ENCODE peak calls at places on chromosomes 4 and X, in eight cellular contexts. One of them, this sample, is unnamed.

GRCh38 chr4:108044951-108045686 is 55.4 kb downstream of the HADH start:
- DNase-seq in cardiac muscle cell: no peak
- DNase-seq in fibroblast of lung: peak; percentile 38
- DNase-seq in K562: no peak
- DNase-seq in WERI-Rb-1: no peak
- DNase-seq in H9: no peak
- DNase-seq in neural progenitor cell: no peak
- DNase-seq in upper lobe of left lung: no peak
- DNase-seq in this sample: no peak

GRCh38 chr4:57182132-57182874 is 72.1 kb upstream of the IGFBP7 start:
- DNase-seq in upper lobe of left lung: no peak
- DNase-seq in H9: no peak
- DNase-seq in fibroblast of lung: no peak
- DNase-seq in cardiac muscle cell: no peak
- DNase-seq in neural progenitor cell: no peak
- DNase-seq in WERI-Rb-1: no peak
- DNase-seq in K562: no peak
- DNase-seq in this sample: no peak

GRCh38 chr4:112063260-112063659 is 82.0 kb upstream of the FAM241A start:
- DNase-seq in fibroblast of lung: no peak
- DNase-seq in WERI-Rb-1: no peak
- DNase-seq in neural progenitor cell: no peak
- DNase-seq in upper lobe of left lung: no peak
- DNase-seq in K562: no peak
- DNase-seq in H9: no peak
- DNase-seq in cardiac muscle cell: peak; percentile 7
- DNase-seq in this sample: no peak

GRCh38 chrX:43971966-43972961 is 926 bp downstream of the NDP start:
- DNase-seq in cardiac muscle cell: no peak
- DNase-seq in upper lobe of left lung: no peak
- DNase-seq in K562: no peak
- DNase-seq in fibroblast of lung: peak; percentile 51
- DNase-seq in neural progenitor cell: no peak
- DNase-seq in H9: no peak
- DNase-seq in WERI-Rb-1: no peak
- DNase-seq in this sample: no peak

GRCh38 chr4:76658231-76659102 is 223.4 kb downstream of the SHROOM3 start:
- DNase-seq in K562: no peak
- DNase-seq in cardiac muscle cell: peak; percentile 62
- DNase-seq in neural progenitor cell: no peak
- DNase-seq in upper lobe of left lung: no peak
- DNase-seq in H9: no peak
- DNase-seq in WERI-Rb-1: no peak
- DNase-seq in fibroblast of lung: peak; percentile 95
- DNase-seq in this sample: no peak

GRCh38 chrX:74500067-74500466 is 78.8 kb downstream of the SLC16A2 start:
- DNase-seq in neural progenitor cell: no peak
- DNase-seq in H9: no peak
- DNase-seq in fibroblast of lung: no peak
- DNase-seq in upper lobe of left lung: no peak
- DNase-seq in WERI-Rb-1: no peak
- DNase-seq in K562: no peak
- DNase-seq in cardiac muscle cell: no peak
- DNase-seq in this sample: no peak

GRCh38 chrX:115233497-115234219 is at the start of gene LRCH2:
- DNase-seq in neural progenitor cell: peak; percentile 86
- DNase-seq in cardiac muscle cell: peak; percentile 55
- DNase-seq in fibroblast of lung: peak; percentile 34
- DNase-seq in K562: no peak
- DNase-seq in upper lobe of left lung: peak; percentile 62
- DNase-seq in WERI-Rb-1: peak; percentile 71
- DNase-seq in H9: peak; percentile 69
- DNase-seq in this sample: peak; percentile 89

GRCh38 chrX:23292979-23293651 is 41.5 kb upstream of the PTCHD1 start:
- DNase-seq in neural progenitor cell: no peak
- DNase-seq in upper lobe of left lung: peak; percentile 17
- DNase-seq in WERI-Rb-1: no peak
- DNase-seq in H9: no peak
- DNase-seq in cardiac muscle cell: no peak
- DNase-seq in K562: no peak
- DNase-seq in fibroblast of lung: peak; percentile 79
- DNase-seq in this sample: no peak

GRCh38 chr4:139550724-139551429 is 5.1 kb downstream of the SETD7 start:
- DNase-seq in upper lobe of left lung: no peak
- DNase-seq in cardiac muscle cell: peak; percentile 72
- DNase-seq in H9: peak; percentile 45
- DNase-seq in fibroblast of lung: peak; percentile 67
- DNase-seq in K562: no peak
- DNase-seq in neural progenitor cell: peak; percentile 40
- DNase-seq in WERI-Rb-1: no peak
- DNase-seq in this sample: peak; percentile 47

GRCh38 chr4:1305781-1306455 is 16.2 kb downstream of the MAEA start:
- DNase-seq in K562: no peak
- DNase-seq in cardiac muscle cell: no peak
- DNase-seq in H9: no peak
- DNase-seq in neural progenitor cell: no peak
- DNase-seq in upper lobe of left lung: no peak
- DNase-seq in WERI-Rb-1: no peak
- DNase-seq in fibroblast of lung: no peak
- DNase-seq in this sample: no peak

GRCh38 chr4:70901607-70901983 is 574 bp upstream of the MOB1B start:
- DNase-seq in neural progenitor cell: no peak
- DNase-seq in cardiac muscle cell: no peak
- DNase-seq in upper lobe of left lung: no peak
- DNase-seq in K562: no peak
- DNase-seq in H9: no peak
- DNase-seq in fibroblast of lung: no peak
- DNase-seq in WERI-Rb-1: no peak
- DNase-seq in this sample: no peak

GRCh38 chr4:48543796-48544195 is 53.7 kb downstream of the ZAR1 start:
- DNase-seq in cardiac muscle cell: no peak
- DNase-seq in WERI-Rb-1: no peak
- DNase-seq in K562: no peak
- DNase-seq in H9: no peak
- DNase-seq in fibroblast of lung: peak; percentile 37
- DNase-seq in neural progenitor cell: no peak
- DNase-seq in upper lobe of left lung: no peak
- DNase-seq in this sample: no peak

GRCh38 chrX:46165411-46165810 is 379.8 kb downstream of the ZNF674 start:
- DNase-seq in WERI-Rb-1: no peak
- DNase-seq in neural progenitor cell: no peak
- DNase-seq in upper lobe of left lung: no peak
- DNase-seq in cardiac muscle cell: peak; percentile 7
- DNase-seq in K562: no peak
- DNase-seq in H9: no peak
- DNase-seq in fibroblast of lung: peak; percentile 90
- DNase-seq in this sample: no peak

GRCh38 chr4:102454278-102454677 is 46.9 kb upstream of the NFKB1 start:
- DNase-seq in cardiac muscle cell: no peak
- DNase-seq in H9: no peak
- DNase-seq in K562: no peak
- DNase-seq in upper lobe of left lung: no peak
- DNase-seq in fibroblast of lung: no peak
- DNase-seq in WERI-Rb-1: no peak
- DNase-seq in neural progenitor cell: no peak
- DNase-seq in this sample: no peak

GRCh38 chr4:92362002-92362401 is 58.2 kb downstream of the GRID2 start:
- DNase-seq in H9: no peak
- DNase-seq in cardiac muscle cell: no peak
- DNase-seq in neural progenitor cell: no peak
- DNase-seq in fibroblast of lung: peak; percentile 7
- DNase-seq in upper lobe of left lung: no peak
- DNase-seq in K562: no peak
- DNase-seq in WERI-Rb-1: no peak
- DNase-seq in this sample: no peak

GRCh38 chr4:112055100-112055499 is 90.2 kb upstream of the FAM241A start:
- DNase-seq in neural progenitor cell: peak; percentile 26
- DNase-seq in cardiac muscle cell: no peak
- DNase-seq in fibroblast of lung: no peak
- DNase-seq in upper lobe of left lung: no peak
- DNase-seq in WERI-Rb-1: no peak
- DNase-seq in K562: no peak
- DNase-seq in H9: no peak
- DNase-seq in this sample: no peak

GRCh38 chrX:130770615-130771014 is 132.4 kb downstream of the ENOX2 start:
- DNase-seq in fibroblast of lung: peak; percentile 88
- DNase-seq in cardiac muscle cell: peak; percentile 75
- DNase-seq in neural progenitor cell: no peak
- DNase-seq in H9: no peak
- DNase-seq in upper lobe of left lung: no peak
- DNase-seq in WERI-Rb-1: no peak
- DNase-seq in K562: no peak
- DNase-seq in this sample: no peak

GRCh38 chrX:50081282-50081955 is 119.4 kb downstream of the AKAP4 start:
- DNase-seq in fibroblast of lung: no peak
- DNase-seq in WERI-Rb-1: peak; percentile 22
- DNase-seq in H9: peak; percentile 34
- DNase-seq in neural progenitor cell: peak; percentile 50
- DNase-seq in cardiac muscle cell: peak; percentile 47
- DNase-seq in upper lobe of left lung: no peak
- DNase-seq in K562: no peak
- DNase-seq in this sample: no peak

GRCh38 chr4:152294331-152294730 is 241.6 kb downstream of the FBXW7 start:
- DNase-seq in fibroblast of lung: no peak
- DNase-seq in upper lobe of left lung: no peak
- DNase-seq in cardiac muscle cell: no peak
- DNase-seq in K562: no peak
- DNase-seq in H9: no peak
- DNase-seq in neural progenitor cell: no peak
- DNase-seq in WERI-Rb-1: no peak
- DNase-seq in this sample: no peak

GRCh38 chr4:152290522-152290921 is 245.4 kb downstream of the FBXW7 start:
- DNase-seq in upper lobe of left lung: no peak
- DNase-seq in H9: no peak
- DNase-seq in K562: no peak
- DNase-seq in fibroblast of lung: no peak
- DNase-seq in neural progenitor cell: no peak
- DNase-seq in WERI-Rb-1: no peak
- DNase-seq in cardiac muscle cell: no peak
- DNase-seq in this sample: no peak

GRCh38 chr4:152293527-152293926 is 242.4 kb downstream of the FBXW7 start:
- DNase-seq in WERI-Rb-1: no peak
- DNase-seq in H9: no peak
- DNase-seq in cardiac muscle cell: no peak
- DNase-seq in neural progenitor cell: no peak
- DNase-seq in upper lobe of left lung: no peak
- DNase-seq in fibroblast of lung: no peak
- DNase-seq in K562: no peak
- DNase-seq in this sample: no peak

DNA sequence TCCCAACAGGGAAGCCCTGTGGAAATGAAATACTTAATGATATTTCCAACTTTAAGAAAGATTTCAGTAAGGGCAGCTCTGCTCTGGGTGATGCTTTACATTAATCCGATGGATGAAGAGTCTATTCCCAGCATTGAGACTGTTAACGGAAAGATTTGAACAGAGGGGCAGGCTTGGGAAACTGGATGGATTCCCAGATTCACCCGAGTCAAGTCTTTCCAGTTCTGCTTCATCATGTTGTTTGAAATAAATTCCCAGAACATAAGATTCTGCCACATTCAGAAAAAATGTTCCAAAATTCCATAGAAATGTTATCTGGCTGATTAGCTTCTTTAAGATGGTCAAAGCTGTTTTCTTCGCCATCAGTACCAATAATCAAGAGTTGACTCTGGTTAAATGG is 245.9 kb downstream of the FBXW7 start:
- DNase-seq in neural progenitor cell: no peak
- DNase-seq in WERI-Rb-1: no peak
- DNase-seq in upper lobe of left lung: no peak
- DNase-seq in H9: no peak
- DNase-seq in cardiac muscle cell: peak; percentile 39
- DNase-seq in fibroblast of lung: no peak
- DNase-seq in K562: no peak
- DNase-seq in this sample: no peak
- H3K27me3 ChIP-seq in neural progenitor cell: no peaks in the 10 kb centered on the region
- H3K27me3 ChIP-seq in WERI-Rb-1: peaks cover 65% of the 10 kb centered on the region
- H3K27me3 ChIP-seq in upper lobe of left lung: no peaks in the 10 kb centered on the region
- H3K27me3 ChIP-seq in H9: no peaks in the 10 kb centered on the region
- H3K27me3 ChIP-seq in cardiac muscle cell: no peaks in the 10 kb centered on the region
- H3K27me3 ChIP-seq in fibroblast of lung: no peaks in the 10 kb centered on the region
- H3K27me3 ChIP-seq in K562: peaks cover 17% of the 10 kb centered on the region
- H3K27me3 ChIP-seq in this sample: no peaks in the 10 kb centered on the region

GRCh38 chr4:110640608-110641007 is 17.7 kb upstream of the PITX2 start:
- DNase-seq in K562: no peak
- DNase-seq in H9: no peak
- DNase-seq in WERI-Rb-1: no peak
- DNase-seq in neural progenitor cell: peak; percentile 10
- DNase-seq in fibroblast of lung: no peak
- DNase-seq in cardiac muscle cell: no peak
- DNase-seq in upper lobe of left lung: no peak
- DNase-seq in this sample: no peak

GRCh38 chr4:110639207-110640092 is 16.6 kb upstream of the PITX2 start:
- DNase-seq in fibroblast of lung: no peak
- DNase-seq in WERI-Rb-1: no peak
- DNase-seq in neural progenitor cell: peak; percentile 83
- DNase-seq in cardiac muscle cell: no peak
- DNase-seq in K562: no peak
- DNase-seq in upper lobe of left lung: peak; percentile 50
- DNase-seq in H9: peak; percentile 69
- DNase-seq in this sample: peak; percentile 70

GRCh38 chr4:110641218-110641617 is 18.3 kb upstream of the PITX2 start:
- DNase-seq in WERI-Rb-1: no peak
- DNase-seq in upper lobe of left lung: peak; percentile 54
- DNase-seq in H9: peak; percentile 66
- DNase-seq in fibroblast of lung: no peak
- DNase-seq in cardiac muscle cell: no peak
- DNase-seq in K562: no peak
- DNase-seq in neural progenitor cell: peak; percentile 59
- DNase-seq in this sample: peak; percentile 64

GRCh38 chr4:110644008-110644407 is 21.1 kb upstream of the PITX2 start:
- DNase-seq in WERI-Rb-1: no peak
- DNase-seq in neural progenitor cell: no peak
- DNase-seq in H9: no peak
- DNase-seq in fibroblast of lung: no peak
- DNase-seq in upper lobe of left lung: no peak
- DNase-seq in K562: no peak
- DNase-seq in cardiac muscle cell: no peak
- DNase-seq in this sample: no peak

GRCh38 chr4:110643096-110643495 is 20.2 kb upstream of the PITX2 start:
- DNase-seq in cardiac muscle cell: no peak
- DNase-seq in H9: no peak
- DNase-seq in neural progenitor cell: peak; percentile 5
- DNase-seq in K562: no peak
- DNase-seq in fibroblast of lung: no peak
- DNase-seq in upper lobe of left lung: no peak
- DNase-seq in WERI-Rb-1: no peak
- DNase-seq in this sample: peak; percentile 43
- H3K27me3 ChIP-seq in cardiac muscle cell: peaks cover 80% of the 10 kb centered on the region
- H3K27me3 ChIP-seq in H9: peaks cover 40% of the 10 kb centered on the region
- H3K27me3 ChIP-seq in neural progenitor cell: peaks cover 68% of the 10 kb centered on the region
- H3K27me3 ChIP-seq in K562: peaks cover 13% of the 10 kb centered on the region
- H3K27me3 ChIP-seq in fibroblast of lung: peaks cover 39% of the 10 kb centered on the region
- H3K27me3 ChIP-seq in upper lobe of left lung: peaks cover 6% of the 10 kb centered on the region
- H3K27me3 ChIP-seq in WERI-Rb-1: peaks cover 95% of the 10 kb centered on the region
- H3K27me3 ChIP-seq in this sample: peaks cover 36% of the 10 kb centered on the region

GRCh38 chr4:151347891-151348290 is 22.5 kb upstream of the SH3D19 start:
- DNase-seq in upper lobe of left lung: no peak
- DNase-seq in H9: no peak
- DNase-seq in K562: no peak
- DNase-seq in fibroblast of lung: no peak
- DNase-seq in WERI-Rb-1: no peak
- DNase-seq in cardiac muscle cell: no peak
- DNase-seq in neural progenitor cell: no peak
- DNase-seq in this sample: no peak
- H3K27me3 ChIP-seq in upper lobe of left lung: no peaks in the 10 kb centered on the region
- H3K27me3 ChIP-seq in H9: no peaks in the 10 kb centered on the region
- H3K27me3 ChIP-seq in K562: no peaks in the 10 kb centered on the region
- H3K27me3 ChIP-seq in fibroblast of lung: peaks cover 3% of the 10 kb centered on the region
- H3K27me3 ChIP-seq in WERI-Rb-1: no peaks in the 10 kb centered on the region
- H3K27me3 ChIP-seq in cardiac muscle cell: no peaks in the 10 kb centered on the region
- H3K27me3 ChIP-seq in neural progenitor cell: no peaks in the 10 kb centered on the region
- H3K27me3 ChIP-seq in this sample: no peaks in the 10 kb centered on the region

GRCh38 chr4:184624972-184625554 is 24.2 kb downstream of the CASP3 start:
- DNase-seq in upper lobe of left lung: no peak
- DNase-seq in WERI-Rb-1: no peak
- DNase-seq in cardiac muscle cell: no peak
- DNase-seq in fibroblast of lung: no peak
- DNase-seq in neural progenitor cell: no peak
- DNase-seq in K562: no peak
- DNase-seq in H9: no peak
- DNase-seq in this sample: no peak
- H3K27me3 ChIP-seq in upper lobe of left lung: no peaks in the 10 kb centered on the region
- H3K27me3 ChIP-seq in WERI-Rb-1: no peaks in the 10 kb centered on the region
- H3K27me3 ChIP-seq in cardiac muscle cell: no peaks in the 10 kb centered on the region
- H3K27me3 ChIP-seq in fibroblast of lung: no peaks in the 10 kb centered on the region
- H3K27me3 ChIP-seq in neural progenitor cell: no peaks in the 10 kb centered on the region
- H3K27me3 ChIP-seq in K562: no peaks in the 10 kb centered on the region
- H3K27me3 ChIP-seq in H9: no peaks in the 10 kb centered on the region
- H3K27me3 ChIP-seq in this sample: no peaks in the 10 kb centered on the region